ENCODE peak calls at places on chromosomes 13 and 19, in seven cellular contexts. L is lower lobe of right lung, K is pancreas, B is GM23248, H is foreskin fibroblast, O is psoas muscle, P is lower leg skin. Y is an unnamed sample.

GRCh38 chr13:49086711-49087110 is 111.0 kb downstream of the FNDC3A start:
- DNase-seq in L (no peak), B (peak; percentile 76), K (no peak), O (no peak), P (no peak), H (peak; percentile 48), Y (peak; percentile 68)

GRCh38 chr13:60431108-60431700 is 34.2 kb downstream of the TDRD3 start:
- DNase-seq in B (peak; percentile 69), P (no peak), H (peak; percentile 23), K (no peak), O (no peak), L (no peak), Y (peak; percentile 82)

GRCh38 chr19:35334064-35334753 is 5.2 kb downstream of the CD22 start:
- DNase-seq in P (no peak), K (no peak), L (no peak), O (no peak), B (no peak), H (no peak), Y (no peak)

GRCh38 chr19:35140898-35141626 is 2.0 kb upstream of the FXYD7 start:
- DNase-seq in O (peak; percentile 98), H (peak; percentile 91), K (peak; percentile 91), B (peak; percentile 92), L (peak; percentile 96), P (peak; percentile 98), Y (peak; percentile 79)

GRCh38 chr13:76641056-76641455 is 245.1 kb downstream of the KCTD12 start:
- DNase-seq in B (peak; percentile 7), P (no peak), K (no peak), H (peak; percentile 50), L (no peak), O (no peak), Y (peak; percentile 72)

GRCh38 chr19:19230999-19231398 is 19.2 kb downstream of the NCAN start:
- DNase-seq in P (no peak), K (no peak), B (no peak), L (no peak), O (no peak), H (no peak), Y (no peak)

GRCh38 chr19:54352546-54352945 is 12.2 kb downstream of the LAIR1 start:
- DNase-seq in B (no peak), P (no peak), K (no peak), O (no peak), L (no peak), H (no peak), Y (no peak)

GRCh38 chr13:20993661-20994440 is 67.5 kb downstream of the LATS2 start:
- DNase-seq in O (no peak), P (peak; percentile 73), B (peak; percentile 94), H (peak; percentile 43), L (no peak), K (no peak), Y (no peak)

GRCh38 chr13:33721719-33722118 is 96.2 kb upstream of the RFC3 start:
- DNase-seq in L (no peak), O (no peak), B (peak; percentile 79), K (no peak), H (peak; percentile 41), P (no peak), Y (peak; percentile 52)

GRCh38 chr13:95874286-95874685 is 178.9 kb downstream of the UGGT2 start:
- DNase-seq in O (no peak), L (no peak), P (no peak), K (no peak), B (no peak), H (no peak), Y (no peak)

GRCh38 chr13:20475927-20476691 is 49.5 kb downstream of the CRYL1 start:
- DNase-seq in B (no peak), O (no peak), P (no peak), K (peak; percentile 60), L (no peak), H (no peak), Y (no peak)

GRCh38 chr13:112069727-112070300 is 2.9 kb downstream of the SOX1 start:
- DNase-seq in K (no peak), O (no peak), L (no peak), H (no peak), P (no peak), B (no peak), Y (no peak)

GRCh38 chr13:59770451-59770850 is 393.3 kb downstream of the DIAPH3 start:
- DNase-seq in H (no peak), B (no peak), L (no peak), P (no peak), O (no peak), K (no peak), Y (peak; percentile 8)

GRCh38 chr13:27064252-27064995 is 107.2 kb downstream of the USP12 start:
- DNase-seq in L (no peak), O (no peak), P (no peak), B (no peak), H (no peak), K (no peak), Y (no peak)

GRCh38 chr13:113489549-113490495 is 689 bp downstream of the DCUN1D2 start:
- DNase-seq in K (peak; percentile 43), B (peak; percentile 79), P (peak; percentile 88), L (peak; percentile 60), O (no peak), H (peak; percentile 41), Y (peak; percentile 42)

GRCh38 chr13:102846261-102847015 is 606 bp downstream of the ERCC5 start:
- DNase-seq in B (peak; percentile 79), K (peak; percentile 34), O (peak; percentile 55), L (peak; percentile 67), H (no peak), P (peak; percentile 88), Y (peak; percentile 54)

GRCh38 chr19:5452594-5453565 is 2.3 kb upstream of the ZNRF4 start:
- DNase-seq in B (peak; percentile 41), K (no peak), H (no peak), P (no peak), O (no peak), L (no peak), Y (no peak)

GRCh38 chr13:93309886-93310520 is 83.4 kb downstream of the GPC6 start:
- DNase-seq in P (no peak), B (peak; percentile 87), L (no peak), H (peak; percentile 59), K (no peak), O (no peak), Y (peak; percentile 72)

GRCh38 chr19:4069331-4069959 is 2.7 kb upstream of the ZBTB7A start:
- DNase-seq in L (peak; percentile 89), K (peak; percentile 53), B (no peak), H (no peak), O (peak; percentile 72), P (no peak), Y (no peak)

GRCh38 chr19:50214699-50215543 is 11.5 kb downstream of the MYH14 start:
- DNase-seq in O (no peak), P (peak; percentile 90), K (peak; percentile 68), B (no peak), L (peak; percentile 93), H (no peak), Y (no peak)

GRCh38 chr13:32448224-32448623 is 20.3 kb upstream of the N4BP2L1 start:
- DNase-seq in L (no peak), B (peak; percentile 23), H (no peak), P (no peak), K (no peak), O (no peak), Y (no peak)

GRCh38 chr13:79392882-79393563 is 13.0 kb downstream of the RBM26 start:
- DNase-seq in L (no peak), H (peak; percentile 29), K (no peak), B (peak; percentile 81), P (no peak), O (no peak), Y (peak; percentile 32)

GRCh38 chr13:33287142-33287882 is 1.8 kb upstream of the STARD13 start:
- DNase-seq in L (no peak), B (no peak), O (no peak), H (no peak), K (no peak), P (no peak), Y (no peak)

GRCh38 chr13:41313659-41314197 is 2.7 kb downstream of the NAA16 start:
- DNase-seq in B (no peak), P (no peak), K (no peak), L (no peak), O (no peak), H (no peak), Y (no peak)
- H3K4me3 ChIP-seq in B (peak overlapping the region; percentile 93), P (no peak overlapping the region), K (peak overlapping the region; percentile 99), L (no peak overlapping the region), O (peak overlapping the region; percentile 98), H (peak overlapping the region; percentile 97), Y (peak overlapping the region; percentile 90)

GRCh38 chr19:10566658-10567410 is 1.0 kb upstream of the KRI1 start:
- DNase-seq in H (no peak), K (no peak), P (no peak), L (no peak), O (peak; percentile 63), B (peak; percentile 20), Y (no peak)
- H3K4me3 ChIP-seq in H (peak overlapping the region; percentile 85), K (peak overlapping the region; percentile 92), P (no peak overlapping the region), L (peak overlapping the region; percentile 89), O (peak overlapping the region; percentile 92), B (peak overlapping the region; percentile 78), Y (peak overlapping the region; percentile 64)

GRCh38 chr19:12763100-12763499 is 11.5 kb downstream of the BEST2 start:
- DNase-seq in P (no peak), B (no peak), O (no peak), H (no peak), K (no peak), L (no peak), Y (no peak)

GRCh38 chr19:12756150-12756883 is 4.7 kb downstream of the BEST2 start:
- DNase-seq in O (no peak), L (no peak), H (no peak), P (no peak), K (no peak), B (no peak), Y (no peak)

GRCh38 chr19:12754465-12755196 is 3.0 kb downstream of the BEST2 start:
- DNase-seq in O (no peak), B (no peak), P (no peak), K (no peak), H (no peak), L (no peak), Y (no peak)

GRCh38 chr19:12759686-12760085 is 8.1 kb downstream of the BEST2 start:
- DNase-seq in K (no peak), O (no peak), H (no peak), P (no peak), B (no peak), L (no peak), Y (no peak)

GRCh38 chr19:12757544-12758274 is 6.1 kb downstream of the BEST2 start:
- DNase-seq in P (peak; percentile 92), B (peak; percentile 87), H (peak; percentile 72), K (peak; percentile 53), L (peak; percentile 81), O (peak; percentile 85), Y (peak; percentile 57)
- H3K4me3 ChIP-seq in P (no peak overlapping the region), B (peak overlapping the region; percentile 65), H (peak overlapping the region; percentile 47), K (peak overlapping the region; percentile 38), L (peak overlapping the region; percentile 44), O (peak overlapping the region; percentile 52), Y (peak overlapping the region; percentile 50)

DNA sequence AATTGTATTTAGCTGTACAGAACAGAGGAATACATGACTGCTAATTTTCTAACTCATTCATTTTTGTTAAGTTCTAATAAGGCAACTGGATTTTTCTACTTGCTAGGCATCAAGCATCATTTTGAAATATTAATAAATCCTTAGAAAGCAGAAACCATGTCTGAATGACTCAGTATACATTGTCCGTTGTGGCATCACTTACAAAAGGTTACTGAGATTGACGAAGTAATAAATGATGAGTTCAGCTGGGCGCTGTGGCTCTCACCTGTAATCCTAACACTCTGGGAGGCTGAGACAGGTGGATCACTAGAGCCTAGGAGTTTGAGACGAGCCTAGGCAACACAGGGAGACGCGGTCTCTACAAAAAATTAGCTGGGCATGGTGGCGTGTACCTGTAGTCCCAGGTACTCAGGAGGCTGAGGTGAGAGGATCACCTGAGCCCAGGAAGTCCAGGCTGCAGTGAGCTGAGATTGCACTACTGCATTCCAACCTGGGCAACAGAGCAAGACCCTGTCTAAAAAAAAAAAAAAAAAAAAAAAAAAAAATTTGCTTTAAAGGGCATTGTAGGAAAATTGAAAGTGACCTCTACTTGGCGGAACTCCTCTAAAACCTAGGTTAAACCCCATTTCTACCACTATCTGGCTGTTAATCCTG is 36.6 kb downstream of the LHFPL6 start:
- DNase-seq in L (no peak), P (no peak), O (no peak), K (no peak), B (no peak), H (no peak), Y (no peak)
- H3K4me3 ChIP-seq in L (no peak overlapping the region), P (no peak overlapping the region), O (no peak overlapping the region), K (no peak overlapping the region), B (peak overlapping the region; percentile 65), H (no peak overlapping the region), Y (no peak overlapping the region)

Y was measured in fibroblast of the aortic adventitia.